ENCODE peak calls at places on chromosomes 5 and 9, in nine cellular contexts. Y is CD4-positive, CD25-positive, alpha-beta regulatory T cell; M is aorta; N is activated CD4-positive, alpha-beta T cell treated with anti-CD3 and anti-CD28 coated beads for 36 hours; V is stimulated activated naive CD8-positive, alpha-beta T cell treated with anti-CD3 and anti-CD28 coated beads, Interleukin-15, Interleukin-2, amounts not matched to agents 100 U/mL and 50 U/mL, for 24 hours; U is activated T-helper 17 cell treated with anti-CD3 and anti-CD28 coated beads, Interleukin-2, amount 50 U/mL, for 72 hours; L is central memory CD8-positive, alpha-beta T cell; C is effector memory CD8-positive, alpha-beta T cell; X is A549. O is an unnamed sample.

GRCh38 chr5:17161669-17162068 is 55.8 kb upstream of the BASP1 start:
- ATAC-seq in Y (no peak), M (no peak), N (no peak), V (no peak), U (no peak), L (no peak), C (no peak), X (no peak), O (no peak)

GRCh38 chr5:114782869-114783268 is 386.8 kb downstream of the TRIM36 start:
- ATAC-seq in Y (no peak), M (no peak), N (no peak), V (no peak), U (no peak), L (no peak), C (no peak), X (peak), O (no peak)

GRCh38 chr9:72477862-72478564 is 43.4 kb upstream of the TMC1 start:
- ATAC-seq in Y (no peak), M (peak), N (peak), V (peak), U (peak), L (no peak), C (no peak), X (peak), O (no peak)

GRCh38 chr5:151303666-151304065 is at the start of gene SLC36A3:
- ATAC-seq in Y (no peak), M (no peak), N (no peak), V (no peak), U (no peak), L (no peak), C (no peak), X (no peak), O (no peak)

GRCh38 chr5:139382371-139382770 is 726 bp downstream of the SLC23A1 start:
- ATAC-seq in Y (no peak), M (no peak), N (no peak), V (no peak), U (no peak), L (no peak), C (no peak), X (peak), O (no peak)

GRCh38 chr9:19788614-19789271 is at the start of gene SLC24A2:
- ATAC-seq in Y (no peak), M (no peak), N (no peak), V (no peak), U (no peak), L (no peak), C (no peak), X (no peak), O (no peak)

GRCh38 chr5:71974622-71975021 is 132.7 kb upstream of the MAP1B start:
- ATAC-seq in Y (no peak), M (peak), N (no peak), V (no peak), U (no peak), L (no peak), C (no peak), X (peak), O (no peak)

GRCh38 chr5:149951138-149951749 is 6.7 kb upstream of the PDE6A start:
- ATAC-seq in Y (no peak), M (no peak), N (no peak), V (no peak), U (no peak), L (no peak), C (no peak), X (peak), O (no peak)

GRCh38 chr5:150058480-150059126 is 27.8 kb downstream of the CSF1R start:
- ATAC-seq in Y (no peak), M (peak), N (peak), V (peak), U (peak), L (peak), C (peak), X (peak), O (no peak)

GRCh38 chr5:135829681-135830383 is 4.6 kb upstream of the SLC25A48 start:
- ATAC-seq in Y (no peak), M (peak), N (peak), V (no peak), U (peak), L (no peak), C (no peak), X (peak), O (no peak)

GRCh38 chr5:32302822-32303754 is 9.7 kb downstream of the MTMR12 start:
- ATAC-seq in Y (no peak), M (no peak), N (peak), V (peak), U (peak), L (no peak), C (no peak), X (peak), O (no peak)

GRCh38 chr5:138594305-138595058 is 19.3 kb upstream of the HSPA9 start:
- ATAC-seq in Y (no peak), M (no peak), N (no peak), V (no peak), U (no peak), L (no peak), C (no peak), X (peak), O (no peak)

GRCh38 chr5:172437445-172438303 is 16.7 kb downstream of the SH3PXD2B start:
- ATAC-seq in Y (no peak), M (peak), N (no peak), V (no peak), U (no peak), L (no peak), C (no peak), X (peak), O (no peak)

GRCh38 chr5:52776116-52776515 is 11.6 kb upstream of the ITGA1 start:
- ATAC-seq in Y (peak), M (no peak), N (peak), V (peak), U (peak), L (peak), C (peak), X (no peak), O (peak)

GRCh38 chr5:116153687-116154174 is 68.9 kb downstream of the COMMD10 start:
- ATAC-seq in Y (no peak), M (no peak), N (no peak), V (no peak), U (no peak), L (no peak), C (no peak), X (no peak), O (no peak)

GRCh38 chr9:83957029-83957513 is 22.9 kb downstream of the HNRNPK start:
- ATAC-seq in Y (no peak), M (no peak), N (no peak), V (no peak), U (no peak), L (peak), C (peak), X (no peak), O (no peak)

GRCh38 chr9:31916591-31917223 is 467.7 kb upstream of the ACO1 start:
- ATAC-seq in Y (no peak), M (no peak), N (no peak), V (no peak), U (no peak), L (no peak), C (no peak), X (no peak), O (no peak)

GRCh38 chr5:159040181-159040580 is 59.5 kb downstream of the EBF1 start:
- ATAC-seq in Y (no peak), M (no peak), N (no peak), V (no peak), U (no peak), L (no peak), C (no peak), X (no peak), O (peak)

O was measured in stimulated activated memory B cell treated with anti-CD40 and anti-IgM and Interleukin-4, amounts not matched to agents 10 μg/mL and 1 μg/mL and 100 μg/mL, for 72 hours.